ENCODE peak calls at places on chromosomes 3 and 15, in nine cellular contexts. One of them, this sample, is unnamed. For H3K4me1 and H3K27me3, the result is how much of the 10 kb centered on the place peaks cover.

GRCh38 chr3:15221574-15222217 is 15.7 kb downstream of the CAPN7 start:
- DNase-seq in aorta: no peak
- DNase-seq in testis: no peak
- DNase-seq in effector memory CD4-positive, alpha-beta T cell: no peak
- DNase-seq in fibroblast of lung: no peak
- DNase-seq in DND-41: no peak
- DNase-seq in neural progenitor cell: no peak
- DNase-seq in colonic mucosa: no peak
- DNase-seq in left ventricle myocardium inferior: no peak
- DNase-seq in this sample: no peak

GRCh38 chr15:90414408-90415028 is 26.5 kb downstream of the IQGAP1 start:
- DNase-seq in aorta: no peak
- DNase-seq in fibroblast of lung: peak
- DNase-seq in DND-41: no peak
- DNase-seq in neural progenitor cell: no peak
- DNase-seq in effector memory CD4-positive, alpha-beta T cell: no peak
- DNase-seq in testis: no peak
- DNase-seq in colonic mucosa: no peak
- DNase-seq in left ventricle myocardium inferior: no peak
- DNase-seq in this sample: no peak

GRCh38 chr3:38117163-38117716 is 19.7 kb downstream of the ACAA1 start:
- DNase-seq in aorta: no peak
- DNase-seq in neural progenitor cell: no peak
- DNase-seq in fibroblast of lung: no peak
- DNase-seq in DND-41: no peak
- DNase-seq in colonic mucosa: no peak
- DNase-seq in effector memory CD4-positive, alpha-beta T cell: no peak
- DNase-seq in left ventricle myocardium inferior: peak
- DNase-seq in testis: peak
- DNase-seq in this sample: peak

GRCh38 chr3:62131620-62132019 is 241.7 kb downstream of the FEZF2 start:
- DNase-seq in neural progenitor cell: peak
- DNase-seq in colonic mucosa: no peak
- DNase-seq in aorta: no peak
- DNase-seq in effector memory CD4-positive, alpha-beta T cell: no peak
- DNase-seq in testis: no peak
- DNase-seq in left ventricle myocardium inferior: no peak
- DNase-seq in fibroblast of lung: peak
- DNase-seq in DND-41: no peak
- DNase-seq in this sample: no peak

GRCh38 chr15:47987461-47987860 is 133.3 kb upstream of the SLC24A5 start:
- DNase-seq in aorta: no peak
- DNase-seq in colonic mucosa: no peak
- DNase-seq in neural progenitor cell: no peak
- DNase-seq in testis: no peak
- DNase-seq in effector memory CD4-positive, alpha-beta T cell: no peak
- DNase-seq in left ventricle myocardium inferior: no peak
- DNase-seq in DND-41: no peak
- DNase-seq in fibroblast of lung: no peak
- DNase-seq in this sample: no peak

GRCh38 chr15:74283366-74283765 is 47.2 kb downstream of the CCDC33 start:
- DNase-seq in colonic mucosa: no peak
- DNase-seq in DND-41: no peak
- DNase-seq in effector memory CD4-positive, alpha-beta T cell: no peak
- DNase-seq in fibroblast of lung: no peak
- DNase-seq in testis: no peak
- DNase-seq in neural progenitor cell: peak
- DNase-seq in aorta: no peak
- DNase-seq in left ventricle myocardium inferior: no peak
- DNase-seq in this sample: no peak

GRCh38 chr3:127808197-127808596 is 14.1 kb downstream of the MGLL start:
- DNase-seq in testis: no peak
- DNase-seq in fibroblast of lung: no peak
- DNase-seq in colonic mucosa: no peak
- DNase-seq in effector memory CD4-positive, alpha-beta T cell: no peak
- DNase-seq in neural progenitor cell: no peak
- DNase-seq in DND-41: no peak
- DNase-seq in aorta: no peak
- DNase-seq in left ventricle myocardium inferior: no peak
- DNase-seq in this sample: no peak

GRCh38 chr3:123640311-123641083 is 55.6 kb upstream of the HACD2 start:
- DNase-seq in testis: no peak
- DNase-seq in left ventricle myocardium inferior: no peak
- DNase-seq in effector memory CD4-positive, alpha-beta T cell: no peak
- DNase-seq in colonic mucosa: no peak
- DNase-seq in DND-41: no peak
- DNase-seq in neural progenitor cell: no peak
- DNase-seq in fibroblast of lung: no peak
- DNase-seq in aorta: no peak
- DNase-seq in this sample: no peak

GRCh38 chr15:61057376-61057775 is 171.7 kb downstream of the RORA start:
- DNase-seq in aorta: no peak
- DNase-seq in testis: no peak
- DNase-seq in colonic mucosa: no peak
- DNase-seq in fibroblast of lung: no peak
- DNase-seq in effector memory CD4-positive, alpha-beta T cell: no peak
- DNase-seq in left ventricle myocardium inferior: no peak
- DNase-seq in neural progenitor cell: no peak
- DNase-seq in DND-41: no peak
- DNase-seq in this sample: no peak

GRCh38 chr15:39131605-39132004 is 449.3 kb upstream of the THBS1 start:
- DNase-seq in colonic mucosa: no peak
- DNase-seq in aorta: no peak
- DNase-seq in left ventricle myocardium inferior: no peak
- DNase-seq in fibroblast of lung: no peak
- DNase-seq in DND-41: no peak
- DNase-seq in neural progenitor cell: no peak
- DNase-seq in effector memory CD4-positive, alpha-beta T cell: no peak
- DNase-seq in testis: no peak
- DNase-seq in this sample: no peak

GRCh38 chr15:68633181-68634121 is 54.7 kb downstream of the CORO2B start:
- DNase-seq in colonic mucosa: no peak
- DNase-seq in fibroblast of lung: no peak
- DNase-seq in neural progenitor cell: no peak
- DNase-seq in aorta: no peak
- DNase-seq in DND-41: no peak
- DNase-seq in testis: no peak
- DNase-seq in effector memory CD4-positive, alpha-beta T cell: no peak
- DNase-seq in left ventricle myocardium inferior: no peak
- DNase-seq in this sample: no peak

GRCh38 chr15:68630836-68631235 is 52.0 kb downstream of the CORO2B start:
- DNase-seq in effector memory CD4-positive, alpha-beta T cell: no peak
- DNase-seq in testis: no peak
- DNase-seq in DND-41: no peak
- DNase-seq in left ventricle myocardium inferior: no peak
- DNase-seq in fibroblast of lung: no peak
- DNase-seq in aorta: no peak
- DNase-seq in colonic mucosa: no peak
- DNase-seq in neural progenitor cell: no peak
- DNase-seq in this sample: no peak

GRCh38 chr15:68631621-68632051 is 52.8 kb downstream of the CORO2B start:
- DNase-seq in fibroblast of lung: no peak
- DNase-seq in left ventricle myocardium inferior: no peak
- DNase-seq in DND-41: no peak
- DNase-seq in colonic mucosa: no peak
- DNase-seq in neural progenitor cell: peak
- DNase-seq in aorta: no peak
- DNase-seq in testis: no peak
- DNase-seq in effector memory CD4-positive, alpha-beta T cell: no peak
- DNase-seq in this sample: no peak

GRCh38 chr15:68630205-68630555 is 51.4 kb downstream of the CORO2B start:
- DNase-seq in colonic mucosa: no peak
- DNase-seq in fibroblast of lung: no peak
- DNase-seq in DND-41: no peak
- DNase-seq in testis: no peak
- DNase-seq in effector memory CD4-positive, alpha-beta T cell: no peak
- DNase-seq in aorta: no peak
- DNase-seq in neural progenitor cell: no peak
- DNase-seq in left ventricle myocardium inferior: no peak
- DNase-seq in this sample: no peak

GRCh38 chr15:68632101-68632500 is 53.3 kb downstream of the CORO2B start:
- DNase-seq in left ventricle myocardium inferior: no peak
- DNase-seq in aorta: no peak
- DNase-seq in neural progenitor cell: no peak
- DNase-seq in DND-41: no peak
- DNase-seq in fibroblast of lung: no peak
- DNase-seq in testis: no peak
- DNase-seq in effector memory CD4-positive, alpha-beta T cell: no peak
- DNase-seq in colonic mucosa: no peak
- DNase-seq in this sample: no peak
- H3K4me1 ChIP-seq in left ventricle myocardium inferior: half or more
- H3K4me1 ChIP-seq in aorta: under half
- H3K4me1 ChIP-seq in neural progenitor cell: under half
- H3K4me1 ChIP-seq in DND-41: under half
- H3K4me1 ChIP-seq in fibroblast of lung: under half
- H3K4me1 ChIP-seq in testis: under half
- H3K4me1 ChIP-seq in effector memory CD4-positive, alpha-beta T cell: under half
- H3K4me1 ChIP-seq in colonic mucosa: under half
- H3K4me1 ChIP-seq in this sample: under half

GRCh38 chr3:143674100-143674968 is 173.9 kb downstream of the SLC9A9 start:
- DNase-seq in fibroblast of lung: peak
- DNase-seq in neural progenitor cell: peak
- DNase-seq in DND-41: peak
- DNase-seq in aorta: peak
- DNase-seq in colonic mucosa: peak
- DNase-seq in testis: peak
- DNase-seq in left ventricle myocardium inferior: peak
- DNase-seq in effector memory CD4-positive, alpha-beta T cell: peak
- DNase-seq in this sample: peak
- H3K27me3 ChIP-seq in fibroblast of lung: under half
- H3K27me3 ChIP-seq in neural progenitor cell: under half
- H3K27me3 ChIP-seq in DND-41: under half
- H3K27me3 ChIP-seq in aorta: under half
- H3K27me3 ChIP-seq in colonic mucosa: under half
- H3K27me3 ChIP-seq in testis: under half
- H3K27me3 ChIP-seq in left ventricle myocardium inferior: under half
- H3K27me3 ChIP-seq in effector memory CD4-positive, alpha-beta T cell: under half
- H3K27me3 ChIP-seq in this sample: under half

GRCh38 chr15:70761931-70762468 is 1.4 kb downstream of the UACA start:
- DNase-seq in testis: no peak
- DNase-seq in DND-41: no peak
- DNase-seq in colonic mucosa: no peak
- DNase-seq in left ventricle myocardium inferior: no peak
- DNase-seq in neural progenitor cell: no peak
- DNase-seq in fibroblast of lung: peak
- DNase-seq in aorta: no peak
- DNase-seq in effector memory CD4-positive, alpha-beta T cell: no peak
- DNase-seq in this sample: no peak
- H3K4me3 ChIP-seq in testis: peak
- H3K4me3 ChIP-seq in DND-41: no peak
- H3K4me3 ChIP-seq in colonic mucosa: peak
- H3K4me3 ChIP-seq in left ventricle myocardium inferior: peak
- H3K4me3 ChIP-seq in neural progenitor cell: peak
- H3K4me3 ChIP-seq in fibroblast of lung: peak
- H3K4me3 ChIP-seq in aorta: peak
- H3K4me3 ChIP-seq in effector memory CD4-positive, alpha-beta T cell: peak
- H3K4me3 ChIP-seq in this sample: peak

DNA sequence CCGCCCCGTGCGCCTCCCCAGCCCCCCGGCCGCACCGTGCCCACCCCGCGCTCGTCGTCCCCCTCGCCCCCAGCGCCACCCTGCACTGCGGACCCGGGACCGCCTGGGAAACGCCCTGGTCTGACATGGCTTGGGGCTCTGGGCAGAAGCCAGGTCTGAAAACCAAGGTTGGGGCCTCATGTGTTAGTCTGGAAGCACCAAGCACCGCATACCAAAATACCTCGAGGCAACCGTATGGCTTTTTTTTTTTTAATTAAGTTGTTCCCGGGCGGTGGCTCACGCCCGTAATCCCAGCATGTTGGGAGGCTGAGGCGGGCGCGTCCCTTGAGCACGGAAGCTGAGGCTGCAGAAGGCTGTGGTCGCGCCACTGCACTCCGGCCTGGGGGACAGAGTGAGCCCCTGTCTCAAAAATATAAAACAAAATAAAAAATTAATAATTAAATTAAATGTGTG is 91.5 kb upstream of the CHD2 start:
- DNase-seq in fibroblast of lung: peak
- DNase-seq in DND-41: no peak
- DNase-seq in aorta: peak
- DNase-seq in neural progenitor cell: no peak
- DNase-seq in colonic mucosa: peak
- DNase-seq in effector memory CD4-positive, alpha-beta T cell: no peak
- DNase-seq in testis: no peak
- DNase-seq in left ventricle myocardium inferior: peak
- DNase-seq in this sample: no peak
- H3K4me1 ChIP-seq in fibroblast of lung: under half
- H3K4me1 ChIP-seq in DND-41: under half
- H3K4me1 ChIP-seq in aorta: under half
- H3K4me1 ChIP-seq in neural progenitor cell: under half
- H3K4me1 ChIP-seq in colonic mucosa: under half
- H3K4me1 ChIP-seq in effector memory CD4-positive, alpha-beta T cell: under half
- H3K4me1 ChIP-seq in testis: under half
- H3K4me1 ChIP-seq in left ventricle myocardium inferior: under half
- H3K4me1 ChIP-seq in this sample: under half

GRCh38 chr15:85543741-85544155 is 163.3 kb downstream of the AKAP13 start:
- DNase-seq in effector memory CD4-positive, alpha-beta T cell: no peak
- DNase-seq in colonic mucosa: peak
- DNase-seq in left ventricle myocardium inferior: peak
- DNase-seq in neural progenitor cell: no peak
- DNase-seq in aorta: peak
- DNase-seq in fibroblast of lung: peak
- DNase-seq in testis: peak
- DNase-seq in DND-41: no peak
- DNase-seq in this sample: no peak

GRCh38 chr15:85542488-85542887 is 162.1 kb downstream of the AKAP13 start:
- DNase-seq in neural progenitor cell: no peak
- DNase-seq in testis: no peak
- DNase-seq in DND-41: no peak
- DNase-seq in fibroblast of lung: no peak
- DNase-seq in effector memory CD4-positive, alpha-beta T cell: no peak
- DNase-seq in aorta: no peak
- DNase-seq in colonic mucosa: no peak
- DNase-seq in left ventricle myocardium inferior: no peak
- DNase-seq in this sample: no peak

GRCh38 chr15:85542895-85543331 is 162.5 kb downstream of the AKAP13 start:
- DNase-seq in left ventricle myocardium inferior: no peak
- DNase-seq in fibroblast of lung: peak
- DNase-seq in neural progenitor cell: no peak
- DNase-seq in testis: no peak
- DNase-seq in colonic mucosa: no peak
- DNase-seq in DND-41: no peak
- DNase-seq in aorta: no peak
- DNase-seq in effector memory CD4-positive, alpha-beta T cell: no peak
- DNase-seq in this sample: no peak

GRCh38 chr15:85545757-85546156 is 165.4 kb downstream of the AKAP13 start:
- DNase-seq in left ventricle myocardium inferior: no peak
- DNase-seq in colonic mucosa: no peak
- DNase-seq in fibroblast of lung: no peak
- DNase-seq in DND-41: no peak
- DNase-seq in neural progenitor cell: no peak
- DNase-seq in testis: no peak
- DNase-seq in effector memory CD4-positive, alpha-beta T cell: no peak
- DNase-seq in aorta: no peak
- DNase-seq in this sample: no peak

DNA sequence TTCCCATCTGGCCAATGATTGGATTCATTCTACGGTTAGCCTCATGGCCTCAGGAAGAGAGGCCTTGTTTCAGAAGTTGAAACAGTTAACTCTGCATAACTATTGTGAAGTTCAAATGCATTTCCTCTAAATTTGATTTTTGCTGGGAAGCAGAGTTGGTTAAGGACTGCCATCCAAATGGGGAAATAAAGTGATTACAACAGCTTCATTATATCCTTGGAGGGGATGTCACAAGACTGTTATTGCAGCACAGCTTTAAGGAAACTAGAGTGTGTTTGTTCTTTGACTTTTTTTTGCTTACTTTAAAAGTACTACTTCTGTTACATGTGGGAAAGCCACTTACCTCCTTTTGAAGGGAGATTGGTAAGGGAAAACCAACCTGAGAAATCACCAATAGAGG is 164.8 kb downstream of the AKAP13 start:
- DNase-seq in neural progenitor cell: no peak
- DNase-seq in aorta: no peak
- DNase-seq in left ventricle myocardium inferior: no peak
- DNase-seq in fibroblast of lung: peak
- DNase-seq in testis: no peak
- DNase-seq in effector memory CD4-positive, alpha-beta T cell: no peak
- DNase-seq in DND-41: no peak
- DNase-seq in colonic mucosa: no peak
- DNase-seq in this sample: no peak
- H3K27me3 ChIP-seq in neural progenitor cell: under half
- H3K27me3 ChIP-seq in aorta: under half
- H3K27me3 ChIP-seq in left ventricle myocardium inferior: under half
- H3K27me3 ChIP-seq in fibroblast of lung: under half
- H3K27me3 ChIP-seq in testis: under half
- H3K27me3 ChIP-seq in effector memory CD4-positive, alpha-beta T cell: under half
- H3K27me3 ChIP-seq in DND-41: under half
- H3K27me3 ChIP-seq in colonic mucosa: under half
- H3K27me3 ChIP-seq in this sample: under half

This sample was measured in RWPE2.